ENCODE peak calls at places on chromosomes 7 and 10, in eight cellular contexts. W is sigmoid colon, N is HepG2, A is tibial nerve, T is ovary, B is SK-N-SH, Z is K562, X is transverse colon. S is an unnamed sample.

GRCh38 chr10:13727574-13727973 is 140.8 kb downstream of the PRPF18 start:
- DNase-seq in N (no peak), T (no peak), X (no peak), A (no peak), Z (no peak), B (no peak), W (no peak), S (no peak)

GRCh38 chr10:88006261-88006660 is 142.8 kb downstream of the PTEN start:
- DNase-seq in T (no peak), W (no peak), Z (no peak), X (no peak), A (no peak), N (no peak), B (no peak), S (no peak)

GRCh38 chr7:141012044-141012685 is 2.6 kb downstream of the MRPS33 start:
- DNase-seq in B (peak; percentile 72), X (peak; percentile 79), A (no peak), W (no peak), T (peak; percentile 41), Z (peak; percentile 38), N (peak; percentile 70), S (no peak)

GRCh38 chr10:35422236-35422635 is 85.9 kb downstream of the CCNY start:
- DNase-seq in N (peak; percentile 31), X (no peak), B (no peak), Z (no peak), A (no peak), W (no peak), T (no peak), S (no peak)

GRCh38 chr10:71396714-71397339 is at the start of gene CDH23:
- DNase-seq in X (peak; percentile 38), W (peak; percentile 70), N (no peak), A (no peak), B (peak; percentile 88), Z (peak; percentile 78), T (peak; percentile 79), S (no peak)

GRCh38 chr10:84172435-84173356 is 905 bp upstream of the GPR15LG start:
- DNase-seq in B (no peak), Z (no peak), N (no peak), W (no peak), T (no peak), X (peak; percentile 61), A (no peak), S (peak; percentile 91)

GRCh38 chr7:410395-410910 is 109.2 kb downstream of the PDGFA start:
- DNase-seq in A (no peak), B (peak; percentile 38), Z (no peak), N (no peak), T (no peak), W (peak; percentile 36), X (no peak), S (no peak)

GRCh38 chr10:19918800-19919199 is 102.6 kb downstream of the PLXDC2 start:
- DNase-seq in B (no peak), W (no peak), X (no peak), A (no peak), N (peak; percentile 13), T (no peak), Z (no peak), S (no peak)

GRCh38 chr10:75281980-75282379 is 46.2 kb upstream of the COMTD1 start:
- DNase-seq in A (no peak), T (no peak), W (peak; percentile 10), B (no peak), X (no peak), Z (no peak), N (peak; percentile 44), S (no peak)

GRCh38 chr7:135965602-135966001 is 11.6 kb downstream of the MTPN start:
- DNase-seq in N (no peak), B (no peak), Z (no peak), T (no peak), W (no peak), X (no peak), A (no peak), S (no peak)

GRCh38 chr10:49592726-49593563 is 17.2 kb upstream of the SLC18A3 start:
- DNase-seq in X (peak; percentile 60), Z (peak; percentile 75), B (peak; percentile 79), T (no peak), A (no peak), N (peak; percentile 53), W (no peak), S (peak; percentile 91)

GRCh38 chr7:50728184-50728583 is 54.5 kb downstream of the GRB10 start:
- DNase-seq in A (no peak), N (no peak), X (no peak), T (no peak), B (no peak), W (no peak), Z (no peak), S (no peak)

GRCh38 chr7:28408105-28408973 is 4.0 kb upstream of the CREB5 start:
- DNase-seq in W (peak; percentile 90), B (peak; percentile 31), X (peak; percentile 14), A (no peak), T (peak; percentile 38), N (no peak), Z (no peak), S (no peak)

GRCh38 chr7:113770146-113770738 is 148.6 kb downstream of the PPP1R3A start:
- DNase-seq in T (no peak), X (no peak), Z (no peak), N (no peak), A (no peak), B (no peak), W (peak; percentile 54), S (no peak)

GRCh38 chr7:108839091-108839490 is 269.4 kb downstream of the DNAJB9 start:
- DNase-seq in N (no peak), X (no peak), Z (no peak), W (no peak), T (no peak), B (no peak), A (no peak), S (no peak)

GRCh38 chr7:36084485-36085091 is 68.5 kb upstream of the EEPD1 start:
- DNase-seq in B (peak; percentile 60), W (peak; percentile 72), N (peak; percentile 65), Z (peak; percentile 48), A (no peak), X (peak; percentile 77), T (peak; percentile 41), S (no peak)

GRCh38 chr7:36300696-36301350 is 88.8 kb upstream of the ANLN start:
- DNase-seq in T (no peak), Z (peak; percentile 6), X (no peak), A (no peak), N (no peak), W (peak; percentile 13), B (no peak), S (no peak)

GRCh38 chr7:99997545-99998137 is 17.8 kb upstream of the ZKSCAN1 start:
- DNase-seq in X (peak; percentile 77), W (peak; percentile 78), N (peak; percentile 87), Z (no peak), B (peak; percentile 82), A (no peak), T (peak; percentile 41), S (no peak)

GRCh38 chr10:69061305-69062161 is 26.4 kb upstream of the SRGN start:
- DNase-seq in A (peak; percentile 39), Z (peak; percentile 49), W (peak; percentile 81), B (peak; percentile 21), N (peak; percentile 47), T (no peak), X (peak; percentile 61), S (no peak)

GRCh38 chr10:46992794-46993552 is 81.7 kb downstream of the PTPN20 start:
- DNase-seq in A (no peak), T (no peak), B (peak; percentile 52), Z (no peak), W (peak; percentile 85), X (peak; percentile 25), N (peak; percentile 24), S (no peak)

GRCh38 chr7:92994889-92995288 is 122.9 kb downstream of the SAMD9 start:
- DNase-seq in W (no peak), X (no peak), N (no peak), Z (no peak), T (no peak), A (no peak), B (no peak), S (no peak)

GRCh38 chr7:92691578-92691977 is 101.4 kb upstream of the FAM133B start:
- DNase-seq in B (peak; percentile 43), Z (peak; percentile 28), X (no peak), T (no peak), A (no peak), W (no peak), N (peak; percentile 68), S (no peak)

GRCh38 chr10:69498711-69499471 is 47.6 kb downstream of the TSPAN15 start:
- DNase-seq in Z (no peak), X (no peak), N (no peak), W (peak; percentile 89), A (no peak), B (no peak), T (no peak), S (no peak)

GRCh38 chr10:133089461-133089800 is 1.7 kb downstream of the ADGRA1 start:
- DNase-seq in B (no peak), A (no peak), X (no peak), N (no peak), W (no peak), Z (no peak), T (no peak), S (no peak)

GRCh38 chr10:88682491-88682890 is 18.2 kb downstream of the LIPF start:
- DNase-seq in X (no peak), B (no peak), N (no peak), A (no peak), Z (no peak), T (no peak), W (no peak), S (no peak)

GRCh38 chr10:121291828-121292227 is 306.4 kb downstream of the FGFR2 start:
- DNase-seq in T (no peak), A (no peak), W (no peak), X (no peak), Z (no peak), N (no peak), B (no peak), S (no peak)
- H3K27me3 ChIP-seq in T (no peaks in the 10 kb centered on the region), A (no peaks in the 10 kb centered on the region), W (no peaks in the 10 kb centered on the region), X (no peaks in the 10 kb centered on the region), Z (no peaks in the 10 kb centered on the region), N (peaks cover 1% of the 10 kb centered on the region), B (no peaks in the 10 kb centered on the region), S (no peaks in the 10 kb centered on the region)

DNA sequence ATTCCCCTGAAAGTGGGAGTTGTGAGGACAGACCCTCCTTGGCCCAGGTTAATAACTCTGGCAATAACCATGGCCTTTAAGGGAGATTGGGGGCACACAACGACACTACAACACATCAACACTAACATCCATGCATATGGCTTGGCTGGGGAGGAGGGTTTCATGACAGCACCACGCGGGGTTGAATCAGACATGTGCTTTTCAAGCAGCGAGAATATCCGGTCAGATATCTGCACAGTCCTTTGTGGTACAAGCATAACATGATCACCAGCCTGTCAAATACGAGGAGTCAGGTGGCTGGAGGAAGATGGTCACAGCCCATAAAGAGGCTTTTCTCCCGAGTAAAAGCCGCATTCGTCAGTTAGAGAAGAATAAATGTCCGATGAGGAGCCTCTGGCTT is 13.1 kb upstream of the KLRG2 start:
- DNase-seq in N (no peak), W (no peak), A (no peak), T (no peak), X (no peak), B (no peak), Z (no peak), S (no peak)
- TF ChIP-seq EP300 in N (no peak), W (no peak), A (no peak), T (no peak), X (no peak), B (no peak), Z (no peak), S (no peak)

GRCh38 chr7:97024209-97025129 is at the start of gene DLX5:
- DNase-seq in N (peak; percentile 18), X (no peak), W (no peak), B (peak; percentile 84), A (no peak), Z (no peak), T (peak; percentile 55), S (peak; percentile 89)
- H3K27me3 ChIP-seq in N (no peaks in the 10 kb centered on the region), X (peaks cover 100% of the 10 kb centered on the region), W (peaks cover 83% of the 10 kb centered on the region), B (peaks cover 22% of the 10 kb centered on the region), A (peaks cover 76% of the 10 kb centered on the region), Z (peaks cover 70% of the 10 kb centered on the region), T (no peaks in the 10 kb centered on the region), S (peaks cover 59% of the 10 kb centered on the region)

GRCh38 chr10:62462456-62462855 is 88.3 kb downstream of the ZNF365 start:
- DNase-seq in T (no peak), N (no peak), X (no peak), W (no peak), Z (no peak), A (no peak), B (no peak), S (no peak)
- TF ChIP-seq EP300 in T (no peak), N (no peak), X (no peak), W (no peak), Z (no peak), A (no peak), B (no peak), S (no peak)

S was measured in esophagus muscularis mucosa.